ENCODE peak calls at places on chromosomes 6 and 20, in nine cellular contexts. A, M, G, X, N, L, K, E and R are unnamed samples.

GRCh38 chr6:21527731-21528130 is 65.8 kb upstream of the SOX4 start:
- DNase-seq in A (no peak), M (no peak), G (no peak), X (no peak), N (peak), L (no peak), K (no peak), E (no peak), R (no peak)

GRCh38 chr20:46914789-46915359 is 20.2 kb downstream of the EYA2 start:
- DNase-seq in A (peak), M (no peak), G (no peak), X (no peak), N (no peak), L (no peak), K (no peak), E (no peak), R (no peak)

GRCh38 chr6:169689247-169689646 is 12.6 kb downstream of the WDR27 start:
- DNase-seq in A (peak), M (no peak), G (no peak), X (no peak), N (peak), L (no peak), K (no peak), E (peak), R (no peak)

GRCh38 chr6:32852844-32853540 is 512 bp downstream of the TAP1 start:
- DNase-seq in A (peak), M (no peak), G (peak), X (no peak), N (peak), L (no peak), K (peak), E (no peak), R (no peak)

GRCh38 chr6:78607188-78607587 is 260.2 kb upstream of the IRAK1BP1 start:
- DNase-seq in A (peak), M (no peak), G (no peak), X (no peak), N (peak), L (no peak), K (no peak), E (no peak), R (no peak)

GRCh38 chr6:127190552-127190951 is 72.1 kb downstream of the RSPO3 start:
- DNase-seq in A (peak), M (no peak), G (no peak), X (no peak), N (peak), L (no peak), K (peak), E (no peak), R (no peak)

GRCh38 chr6:69985180-69985579 is 118.8 kb downstream of the COL19A1 start:
- DNase-seq in A (peak), M (no peak), G (no peak), X (no peak), N (peak), L (no peak), K (no peak), E (no peak), R (no peak)

GRCh38 chr20:8389381-8390368 is 257.6 kb downstream of the PLCB1 start:
- DNase-seq in A (peak), M (no peak), G (no peak), X (no peak), N (peak), L (no peak), K (peak), E (no peak), R (no peak)

GRCh38 chr6:136751478-136751956 is 40.8 kb downstream of the MAP3K5 start:
- DNase-seq in A (peak), M (no peak), G (no peak), X (no peak), N (no peak), L (peak), K (peak), E (no peak), R (no peak)

GRCh38 chr20:60786686-60787217 is 465.3 kb upstream of the CDH4 start:
- DNase-seq in A (no peak), M (no peak), G (no peak), X (no peak), N (no peak), L (no peak), K (no peak), E (no peak), R (no peak)

GRCh38 chr6:39347906-39348585 is 25.5 kb upstream of the KCNK16 start:
- DNase-seq in A (peak), M (peak), G (peak), X (no peak), N (peak), L (peak), K (peak), E (peak), R (no peak)

GRCh38 chr6:51768087-51768486 is 319.3 kb downstream of the PKHD1 start:
- DNase-seq in A (no peak), M (no peak), G (no peak), X (no peak), N (peak), L (no peak), K (no peak), E (no peak), R (no peak)

GRCh38 chr6:14283600-14284235 is 166.1 kb downstream of the CD83 start:
- DNase-seq in A (peak), M (peak), G (no peak), X (no peak), N (peak), L (no peak), K (peak), E (no peak), R (no peak)

GRCh38 chr6:31122803-31123706 is 2.8 kb upstream of the CDSN start:
- DNase-seq in A (peak), M (peak), G (peak), X (peak), N (peak), L (no peak), K (no peak), E (peak), R (no peak)

GRCh38 chr6:147787407-147787806 is 278.9 kb downstream of the SAMD5 start:
- DNase-seq in A (no peak), M (no peak), G (no peak), X (no peak), N (no peak), L (no peak), K (no peak), E (no peak), R (no peak)

GRCh38 chr20:36441416-36441815 is 99.9 kb upstream of the MYL9 start:
- DNase-seq in A (no peak), M (no peak), G (no peak), X (no peak), N (no peak), L (no peak), K (no peak), E (no peak), R (no peak)

GRCh38 chr6:149065658-149066556 is 251.6 kb upstream of the TAB2 start:
- DNase-seq in A (no peak), M (no peak), G (no peak), X (no peak), N (no peak), L (peak), K (no peak), E (no peak), R (no peak)

GRCh38 chr6:145502417-145502816 is 232.9 kb downstream of the EPM2A start:
- DNase-seq in A (peak), M (no peak), G (no peak), X (no peak), N (peak), L (no peak), K (no peak), E (no peak), R (no peak)